ENCODE peak calls at places on chromosomes 13 and 19, in four cellular contexts. X, R, K and N are unnamed samples.

GRCh38 chr13:48892311-48892710 is 83.4 kb upstream of the FNDC3A start:
- DNase-seq in K (no peak), X (peak), R (no peak), N (no peak)

GRCh38 chr19:6216236-6216995 is 63.4 kb downstream of the MLLT1 start:
- DNase-seq in K (no peak), R (no peak), X (no peak), N (no peak)

GRCh38 chr19:9709305-9709704 is 34.4 kb upstream of the ZNF562 start:
- DNase-seq in X (no peak), K (no peak), R (no peak), N (no peak)

GRCh38 chr19:47343194-47343802 is 5.8 kb upstream of the DHX34 start:
- DNase-seq in X (no peak), K (no peak), R (no peak), N (no peak)

GRCh38 chr19:9139609-9140158 is 513 bp upstream of the ZNF317 start:
- DNase-seq in R (no peak), K (no peak), X (no peak), N (no peak)

GRCh38 chr13:22031702-22032286 is 360.9 kb downstream of the FGF9 start:
- DNase-seq in K (no peak), R (no peak), X (no peak), N (no peak)

GRCh38 chr13:112370311-112370710 is 5.8 kb upstream of the SPACA7 start:
- DNase-seq in K (no peak), X (no peak), R (no peak), N (no peak)

GRCh38 chr13:58960909-58961308 is 1202.8 kb downstream of the DIAPH3 start:
- DNase-seq in K (no peak), X (peak), R (no peak), N (peak)

GRCh38 chr19:46408611-46409039 is 4.7 kb downstream of the CCDC8 start:
- DNase-seq in X (peak), R (no peak), K (no peak), N (peak)

GRCh38 chr19:2289714-2290435 is 7.9 kb upstream of the PEAK3 start:
- DNase-seq in X (no peak), K (no peak), R (no peak), N (no peak)

GRCh38 chr13:105193026-105193425 is 1342.4 kb downstream of the EFNB2 start:
- DNase-seq in K (no peak), X (no peak), R (no peak), N (no peak)

GRCh38 chr13:27300941-27301586 is 30.4 kb downstream of the RASL11A start:
- DNase-seq in X (no peak), K (no peak), R (no peak), N (no peak)

GRCh38 chr13:40666905-40667621 is 622 bp upstream of the FOXO1 start:
- DNase-seq in K (no peak), R (no peak), X (no peak), N (peak)

GRCh38 chr13:102400619-102401125 is 1.2 kb downstream of the FGF14 start:
- DNase-seq in X (no peak), K (peak), R (no peak), N (peak)

GRCh38 chr13:59755647-59756290 is 408.0 kb downstream of the DIAPH3 start:
- DNase-seq in X (no peak), R (no peak), K (no peak), N (no peak)

GRCh38 chr19:15195987-15196682 is 4.7 kb downstream of the NOTCH3 start:
- DNase-seq in K (peak), R (no peak), X (no peak), N (peak)

GRCh38 chr19:47377208-47377701 is 28.1 kb downstream of the DHX34 start:
- DNase-seq in X (no peak), K (no peak), R (no peak), N (peak)

GRCh38 chr13:24267283-24267682 is 42.1 kb upstream of the C1QTNF9 start:
- DNase-seq in X (no peak), K (no peak), R (no peak), N (no peak)

GRCh38 chr13:23551213-23552008 is 18.8 kb upstream of the TNFRSF19 start:
- DNase-seq in X (no peak), R (no peak), K (no peak), N (no peak)

GRCh38 chr19:18326772-18327171 is 3.9 kb upstream of the LSM4 start:
- DNase-seq in X (no peak), K (no peak), R (no peak), N (no peak)

GRCh38 chr19:2484178-2484937 is 8.4 kb downstream of the GADD45B start:
- DNase-seq in X (no peak), K (no peak), R (no peak), N (no peak)

GRCh38 chr13:27171244-27171829 is at the start of gene USP12:
- DNase-seq in K (peak), R (no peak), X (peak), N (peak)

GRCh38 chr13:112931028-112931934 is 37.7 kb upstream of the MCF2L start:
- DNase-seq in R (peak), K (peak), X (peak), N (peak)

GRCh38 chr19:1935484-1936208 is 5.3 kb upstream of the CSNK1G2 start:
- DNase-seq in K (no peak), R (no peak), X (peak), N (peak)

GRCh38 chr19:2415281-2415972 is 12.0 kb downstream of the TIMM13 start:
- DNase-seq in R (no peak), K (no peak), X (no peak), N (no peak)

GRCh38 chr19:41575998-41576397 is at the start of gene CEACAM21:
- DNase-seq in K (no peak), R (no peak), X (no peak), N (no peak)

GRCh38 chr13:98385591-98385990 is 191.3 kb downstream of the STK24 start:
- DNase-seq in K (no peak), R (no peak), X (no peak), N (no peak)

GRCh38 chr19:35852029-35852780 is at the start of gene NPHS1:
- DNase-seq in X (no peak), R (no peak), K (no peak), N (no peak)

GRCh38 chr13:104571161-104571889 is 1505.1 kb upstream of the SLC10A2 start:
- DNase-seq in X (peak), K (peak), R (peak), N (peak)

GRCh38 chr13:49376121-49376520 is 67.7 kb downstream of the CAB39L start:
- DNase-seq in R (no peak), X (no peak), K (no peak), N (no peak)

GRCh38 chr19:52336976-52337375 is 933 bp downstream of the ZNF610 start:
- DNase-seq in R (no peak), X (peak), K (no peak), N (peak)

GRCh38 chr13:59906413-59907027 is 257.2 kb downstream of the DIAPH3 start:
- DNase-seq in K (no peak), R (no peak), X (peak), N (peak)

GRCh38 chr13:101556676-101557121 is 104.2 kb downstream of the ITGBL1 start:
- DNase-seq in K (no peak), X (peak), R (no peak), N (no peak)

GRCh38 chr19:6822311-6822670 is 49.8 kb downstream of the VAV1 start:
- DNase-seq in R (no peak), X (no peak), K (no peak), N (no peak)

GRCh38 chr19:18281082-18282020 is at the start of gene JUND:
- DNase-seq in K (peak), X (peak), R (peak), N (peak)

GRCh38 chr13:85333511-85333910 is 465.7 kb downstream of the SLITRK6 start:
- DNase-seq in R (no peak), K (no peak), X (no peak), N (no peak)

DNA sequence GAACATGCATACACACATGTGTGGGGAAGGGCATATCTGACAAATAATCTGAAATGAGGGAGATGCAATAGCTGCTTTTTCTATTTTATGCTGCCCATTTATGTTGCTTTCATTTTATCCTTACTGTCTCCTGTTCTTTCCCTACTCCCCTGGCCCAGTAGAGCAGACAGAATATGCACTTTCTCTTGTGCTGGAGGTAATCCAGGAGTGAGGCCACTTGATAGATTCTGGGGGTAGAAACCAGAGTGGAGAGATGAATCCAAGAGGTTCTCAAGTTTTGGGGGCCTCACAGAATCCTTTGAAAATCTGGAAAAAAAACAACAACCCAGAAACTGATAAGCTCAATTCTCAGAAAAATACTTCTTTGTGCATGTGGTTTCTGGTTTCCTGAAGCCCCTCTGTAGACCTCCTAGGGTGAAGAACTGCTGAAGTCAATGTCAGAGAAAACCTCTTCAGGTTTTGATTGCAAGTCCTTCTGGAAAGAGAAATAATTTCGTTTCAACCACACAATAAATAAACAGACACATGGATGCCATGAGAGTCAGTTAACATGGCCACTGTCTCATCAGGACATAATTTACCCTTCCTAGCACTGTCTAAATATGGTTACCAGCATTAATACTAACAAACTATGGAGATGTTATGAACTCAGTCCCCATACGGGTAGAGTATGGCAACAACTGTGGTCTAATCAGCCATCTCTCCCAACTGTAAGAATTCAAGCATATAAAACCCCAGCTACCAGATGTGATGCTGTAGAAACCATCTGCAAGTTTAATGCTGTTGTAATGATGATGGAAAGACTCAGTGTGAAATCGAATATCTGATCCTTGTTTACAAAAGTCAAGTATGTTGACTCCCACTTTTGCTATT is 355.6 kb downstream of the SLC7A1 start:
- DNase-seq in R (no peak), X (no peak), K (no peak), N (no peak)
- H3K56ac ChIP-seq in R (no peak), X (no peak), K (no peak), N (no peak)

GRCh38 chr19:4841366-4841704 is 9.8 kb upstream of the TICAM1 start:
- DNase-seq in R (no peak), X (no peak), K (no peak), N (no peak)
- H3K18ac ChIP-seq in R (no peak), X (no peak), K (no peak), N (no peak)

GRCh38 chr19:13089139-13089856 is 13.4 kb downstream of the LYL1 start:
- DNase-seq in X (no peak), K (peak), R (no peak), N (peak)

GRCh38 chr19:13091400-13092161 is 11.1 kb downstream of the LYL1 start:
- DNase-seq in K (peak), X (peak), R (no peak), N (peak)

GRCh38 chr19:13089857-13090507 is 12.7 kb downstream of the LYL1 start:
- DNase-seq in R (no peak), X (no peak), K (no peak), N (no peak)

GRCh38 chr19:13092206-13092605 is 10.5 kb downstream of the LYL1 start:
- DNase-seq in X (no peak), R (no peak), K (no peak), N (no peak)

GRCh38 chr19:13090511-13091231 is 12.0 kb downstream of the LYL1 start:
- DNase-seq in R (no peak), K (no peak), X (no peak), N (no peak)
- H3K56ac ChIP-seq in R (no peak), K (no peak), X (no peak), N (no peak)

GRCh38 chr13:106700007-106700950 is 132.3 kb upstream of the ARGLU1 start:
- DNase-seq in R (no peak), K (no peak), X (no peak), N (no peak)
- H3K18ac ChIP-seq in R (no peak), K (no peak), X (no peak), N (no peak)

GRCh38 chr13:46521921-46522691 is 30.9 kb upstream of the LRCH1 start:
- DNase-seq in X (no peak), K (no peak), R (no peak), N (no peak)

GRCh38 chr13:46521486-46521885 is 31.5 kb upstream of the LRCH1 start:
- DNase-seq in R (no peak), K (no peak), X (no peak), N (no peak)

GRCh38 chr13:46522692-46523040 is 30.3 kb upstream of the LRCH1 start:
- DNase-seq in X (no peak), R (no peak), K (no peak), N (peak)

GRCh38 chr13:46526763-46527162 is 26.2 kb upstream of the LRCH1 start:
- DNase-seq in X (no peak), R (no peak), K (no peak), N (no peak)

DNA sequence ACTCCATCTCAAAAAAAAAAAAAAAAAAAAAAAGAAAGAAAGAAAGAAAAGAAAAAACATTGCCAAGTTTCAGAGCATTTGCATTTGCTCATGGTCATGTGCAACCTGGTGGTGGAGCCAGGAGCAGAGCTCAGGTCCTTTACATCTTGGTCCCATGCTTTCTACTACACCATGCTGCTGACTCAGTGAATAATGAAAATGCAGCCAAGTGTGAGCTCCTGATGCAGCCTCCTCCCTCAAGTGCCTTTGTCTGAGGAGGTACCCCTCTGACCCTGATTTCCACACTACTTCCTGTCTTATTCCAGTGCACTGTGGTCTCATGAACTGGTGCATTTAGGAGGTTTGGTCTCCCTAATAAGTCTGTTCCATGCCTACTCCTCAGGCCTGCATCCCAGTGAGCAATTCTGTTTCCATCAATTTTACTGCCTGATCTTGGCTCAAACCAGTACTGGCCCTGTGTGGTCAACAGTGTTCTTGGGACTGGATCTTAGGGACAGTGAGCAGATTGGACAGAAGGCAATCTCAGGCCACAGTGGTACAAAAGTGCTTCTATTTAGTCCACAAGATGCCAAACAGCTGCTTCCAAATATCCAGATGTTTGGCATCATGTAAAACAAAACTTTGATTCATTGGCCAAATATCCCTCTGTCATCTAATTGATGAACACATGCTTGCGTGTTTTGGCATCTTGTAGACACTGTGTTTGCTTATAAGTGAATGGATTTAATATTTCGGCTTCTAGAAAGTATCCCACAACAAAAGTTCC is 28.8 kb upstream of the LRCH1 start:
- DNase-seq in X (no peak), R (no peak), K (no peak), N (no peak)
- H3K56ac ChIP-seq in X (no peak), R (no peak), K (no peak), N (no peak)

DNA sequence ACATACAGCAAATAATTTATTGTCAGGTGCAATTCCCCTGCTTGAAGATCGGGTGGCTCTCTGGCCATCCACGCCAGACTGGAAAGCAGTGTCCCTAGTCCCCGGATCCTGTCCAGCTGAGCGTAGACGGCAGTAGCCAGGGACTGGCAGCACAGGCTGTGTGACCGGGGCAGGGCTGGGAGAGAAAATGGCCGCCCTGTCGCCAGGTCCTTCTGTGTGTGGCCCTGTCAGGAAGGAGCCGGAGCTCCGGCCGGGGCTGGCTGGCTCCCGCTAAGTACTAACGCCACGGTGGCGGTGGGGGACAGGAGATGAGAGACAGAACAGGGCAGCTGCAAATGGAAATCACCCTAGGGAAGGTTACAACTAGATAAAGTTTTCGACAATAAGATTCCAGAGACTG is 253.2 kb downstream of the TSHZ3 start:
- DNase-seq in K (no peak), X (no peak), R (no peak), N (peak)
- H3K18ac ChIP-seq in K (no peak), X (no peak), R (no peak), N (no peak)

GRCh38 chr19:53865523-53865917 is 2.2 kb upstream of the MYADM start:
- DNase-seq in X (no peak), R (no peak), K (no peak), N (no peak)
- H3K56ac ChIP-seq in X (no peak), R (no peak), K (no peak), N (peak)

GRCh38 chr19:55474269-55475265 is 1.9 kb upstream of the ZNF628 start:
- DNase-seq in X (no peak), R (no peak), K (peak), N (peak)
- H3K18ac ChIP-seq in X (no peak), R (no peak), K (peak), N (no peak)

GRCh38 chr13:46593403-46593802 is 40.4 kb downstream of the LRCH1 start:
- DNase-seq in R (no peak), K (no peak), X (no peak), N (no peak)
- H3K56ac ChIP-seq in R (no peak), K (no peak), X (no peak), N (no peak)

DNA sequence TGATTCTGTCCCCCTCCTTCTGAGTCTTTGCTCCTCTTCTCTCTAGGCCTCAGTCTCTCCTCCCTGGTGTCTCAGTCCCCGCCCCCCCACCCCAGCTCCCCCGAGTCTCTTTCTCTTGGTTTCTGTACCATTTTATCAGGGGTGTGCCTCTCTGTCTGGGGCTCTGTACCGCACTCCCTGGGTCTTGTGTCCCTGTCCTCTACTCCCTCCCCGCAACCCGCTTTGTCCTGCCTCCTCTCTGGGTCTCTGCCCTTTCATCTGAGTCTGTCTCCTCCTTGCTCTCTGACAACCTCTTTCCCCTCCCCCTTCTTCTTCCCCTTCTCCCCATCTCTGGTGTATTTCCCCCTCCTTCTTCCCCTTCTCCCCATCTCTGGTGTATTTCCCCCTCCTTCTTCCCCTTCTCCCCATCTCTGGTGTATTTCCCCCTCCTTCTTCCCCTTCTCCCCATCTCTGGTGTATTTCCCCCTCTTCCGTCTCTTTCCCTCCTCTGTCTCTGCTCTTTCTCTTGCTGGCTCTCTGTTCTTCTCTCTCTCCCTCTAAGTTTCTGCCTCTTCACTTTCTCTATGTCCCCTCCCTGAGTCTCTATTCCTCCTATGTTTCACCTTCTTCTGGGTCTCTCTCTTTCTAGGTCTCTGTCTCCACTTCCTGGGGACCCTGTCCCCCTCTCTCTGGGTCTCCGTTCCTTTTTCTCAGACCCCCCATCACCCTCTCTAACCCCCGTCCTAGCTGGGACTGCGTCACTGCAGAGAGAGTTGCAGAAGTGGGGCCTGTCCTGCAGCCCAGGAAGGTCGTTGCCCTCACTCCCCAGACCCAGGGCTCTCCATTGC is 2.2 kb upstream of the KCNC3 start:
- DNase-seq in R (no peak), X (no peak), K (peak), N (peak)
- H3K18ac ChIP-seq in R (peak), X (no peak), K (no peak), N (peak)